ENCODE peak calls at places on chromosomes 5 and 9, in four cellular contexts. L is stomach, I is transverse colon, J is A549. A is an unnamed sample.

GRCh38 chr5:41817625-41818301 is 52.5 kb downstream of the OXCT1 start:
- DNase-seq in L (no peak), I (peak; percentile 16), J (no peak), A (no peak)

GRCh38 chr5:82859439-82860140 is 217.6 kb downstream of the TMEM167A start:
- DNase-seq in J (no peak), I (no peak), L (no peak), A (no peak)

GRCh38 chr5:35785601-35786085 is 71.0 kb upstream of the IL7R start:
- DNase-seq in L (no peak), I (no peak), J (no peak), A (no peak)

GRCh38 chr9:96071245-96072124 is 196.0 kb downstream of the ERCC6L2 start:
- DNase-seq in J (peak; percentile 58), I (no peak), L (no peak), A (no peak)

GRCh38 chr9:89077519-89077918 is 86.3 kb downstream of the S1PR3 start:
- DNase-seq in J (no peak), L (no peak), I (no peak), A (no peak)

GRCh38 chr5:174505621-174506020 is 218.8 kb upstream of the MSX2 start:
- DNase-seq in I (no peak), L (no peak), J (no peak), A (no peak)

GRCh38 chr5:54007822-54008777 is 302.3 kb downstream of the ARL15 start:
- DNase-seq in I (no peak), L (no peak), J (peak; percentile 73), A (no peak)

GRCh38 chr5:138466058-138466899 is 1.0 kb downstream of the EGR1 start:
- DNase-seq in J (peak; percentile 47), I (peak; percentile 45), L (peak; percentile 75), A (no peak)

GRCh38 chr5:157273131-157273556 is 7.2 kb downstream of the CYFIP2 start:
- DNase-seq in L (no peak), I (no peak), J (no peak), A (no peak)

GRCh38 chr5:140240987-140241706 is 61.8 kb downstream of the PFDN1 start:
- DNase-seq in I (peak; percentile 89), J (peak; percentile 63), L (peak; percentile 89), A (peak; percentile 87)

GRCh38 chr5:140882591-140882899 is 621 bp downstream of the PCDHA13 start:
- DNase-seq in L (no peak), J (peak; percentile 46), I (no peak), A (no peak)

GRCh38 chr5:174172104-174172965 is 126.8 kb downstream of the NSG2 start:
- DNase-seq in L (no peak), I (no peak), J (no peak), A (no peak)

GRCh38 chr9:104872959-104873850 is 54.8 kb downstream of the ABCA1 start:
- DNase-seq in L (no peak), J (peak; percentile 74), I (peak; percentile 28), A (no peak)

GRCh38 chr5:45695011-45695667 is 1.0 kb downstream of the HCN1 start:
- DNase-seq in I (no peak), L (no peak), J (no peak), A (no peak)

GRCh38 chr5:174303437-174304045 is 258.0 kb downstream of the NSG2 start:
- DNase-seq in I (no peak), J (no peak), L (no peak), A (no peak)

GRCh38 chr5:124927735-124928134 is 181.3 kb upstream of the ZNF608 start:
- DNase-seq in J (no peak), I (no peak), L (no peak), A (no peak)

GRCh38 chr5:78364005-78364404 is 3.6 kb downstream of the SCAMP1 start:
- DNase-seq in L (no peak), J (peak; percentile 24), I (no peak), A (no peak)

GRCh38 chr9:136799854-136800657 is 3.9 kb downstream of the CCDC183 start:
- DNase-seq in L (peak; percentile 96), I (peak; percentile 97), J (peak; percentile 89), A (no peak)
- H3K4me3 ChIP-seq in L (peak overlapping the region; percentile 61), I (peak overlapping the region; percentile 36), J (peak overlapping the region; percentile 49), A (peak overlapping the region; percentile 40)

GRCh38 chr9:112890106-112891081 is at the start of gene SLC46A2:
- DNase-seq in J (no peak), L (peak; percentile 34), I (no peak), A (no peak)
- TF ChIP-seq EP300 in J (no peak), L (no peak), I (no peak), A (no peak)

DNA sequence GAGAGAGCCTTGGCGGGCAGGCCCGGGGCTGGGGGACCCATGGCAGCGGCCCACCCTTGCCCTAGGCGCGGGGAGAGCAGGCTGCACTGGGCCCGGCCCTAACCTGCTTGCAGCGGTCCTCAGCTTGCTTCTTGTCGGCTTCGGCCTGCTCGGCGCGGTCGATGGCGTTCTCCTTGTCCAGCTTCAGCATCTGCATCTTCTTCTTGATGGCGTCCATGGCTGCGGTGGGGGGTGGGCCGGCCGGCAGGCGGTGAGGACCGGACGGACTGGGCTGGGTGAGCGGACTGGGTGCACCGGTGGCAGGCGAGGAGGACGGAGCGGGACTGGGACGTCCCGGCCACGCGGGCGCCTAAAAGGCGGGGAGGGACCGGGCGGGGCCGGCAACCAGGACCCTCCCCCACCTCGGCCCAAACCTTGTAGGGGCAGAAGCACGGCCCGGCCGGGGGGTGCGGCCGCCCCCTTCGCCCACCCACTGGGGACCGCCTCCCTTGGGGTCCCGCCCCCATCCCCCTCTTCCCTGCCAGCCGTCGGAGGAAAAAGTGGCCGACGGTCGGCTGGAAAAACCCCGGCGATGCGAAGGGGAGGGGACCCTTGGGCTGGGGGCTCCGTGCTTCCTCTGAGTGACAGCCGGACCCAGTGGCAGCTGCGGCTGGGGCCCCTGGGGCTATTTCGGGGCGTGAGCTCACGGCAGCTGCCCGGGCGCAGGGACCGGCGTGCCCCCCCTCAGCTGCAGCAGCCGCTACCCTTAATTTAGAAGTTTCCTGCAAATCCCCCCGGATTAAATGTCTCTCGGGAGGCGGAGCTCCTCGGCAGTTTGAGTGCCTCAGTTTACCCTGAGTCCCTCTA is at the start of gene TPM2:
- DNase-seq in I (peak; percentile 73), J (peak; percentile 88), L (peak; percentile 37), A (no peak)
- H3K4me3 ChIP-seq in I (peak within 1 kb of the TSS; percentile 64), J (peak within 1 kb of the TSS; percentile 87), L (peak within 1 kb of the TSS; percentile 75), A (peak within 1 kb of the TSS; percentile 65)

GRCh38 chr9:37675661-37676060 is 24.9 kb downstream of the FRMPD1 start:
- DNase-seq in J (no peak), I (peak; percentile 40), L (no peak), A (no peak)

GRCh38 chr9:37677435-37677834 is 26.7 kb downstream of the FRMPD1 start:
- DNase-seq in I (no peak), L (no peak), J (no peak), A (no peak)

GRCh38 chr9:37676411-37676830 is 25.7 kb downstream of the FRMPD1 start:
- DNase-seq in L (no peak), I (no peak), J (no peak), A (no peak)

GRCh38 chr9:37679649-37680402 is 29.1 kb downstream of the FRMPD1 start:
- DNase-seq in L (no peak), J (no peak), I (no peak), A (no peak)

DNA sequence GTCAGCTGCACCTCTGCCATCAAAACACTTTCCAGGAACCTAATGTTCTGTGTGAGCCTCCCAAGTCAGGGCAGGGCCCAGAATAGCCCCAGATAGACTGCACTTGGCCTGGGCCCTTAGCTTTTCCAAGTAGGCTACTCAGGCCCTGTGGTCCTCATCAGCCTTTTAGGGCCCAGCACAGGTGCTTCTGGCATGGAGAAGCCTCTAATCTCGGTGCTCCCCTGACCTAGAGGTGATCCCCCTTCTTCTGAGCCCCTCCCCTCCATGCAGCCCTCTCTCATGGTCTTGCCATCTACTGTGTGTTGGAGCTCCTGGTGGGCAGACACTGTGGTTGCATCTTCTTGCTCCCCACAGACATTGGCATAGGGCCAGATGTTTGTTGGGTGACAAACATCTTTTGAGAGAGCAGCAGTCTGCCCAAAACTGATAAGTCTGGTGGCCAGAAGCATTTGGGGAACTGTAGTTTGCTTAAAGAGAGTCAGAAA is 28.1 kb downstream of the FRMPD1 start:
- DNase-seq in L (no peak), I (no peak), J (peak; percentile 17), A (no peak)
- TF ChIP-seq EP300 in L (no peak), I (no peak), J (no peak), A (no peak)

GRCh38 chr9:137041134-137041533 is 4.8 kb downstream of the NPDC1 start:
- DNase-seq in J (no peak), L (no peak), I (no peak), A (no peak)
- H3K4me3 ChIP-seq in J (no peak overlapping the region), L (peak overlapping the region; percentile 7), I (no peak overlapping the region), A (peak overlapping the region; percentile 31)

GRCh38 chr5:58266402-58266801 is 193.5 kb downstream of the PLK2 start:
- DNase-seq in I (no peak), J (peak; percentile 45), L (no peak), A (no peak)
- TF ChIP-seq EP300 in I (no peak), J (no peak), L (no peak), A (no peak)